ENCODE peak calls at places on chromosomes 12 and 14, in ten cellular contexts. E is T-helper 17 cell; J is effector memory CD8-positive, alpha-beta T cell; S is sigmoid colon; N is hippocampal formation; O is HTR-8/SVneo; F is foreskin fibroblast; Q is AG10803; D is activated naive CD4-positive, alpha-beta T cell; H is cardiac fibroblast. K is an unnamed sample.

GRCh38 chr12:132445884-132446471 is 44.0 kb upstream of the FBRSL1 start:
- DNase-seq in N (no peak), H (peak; percentile 79), E (peak; percentile 45), J (peak; percentile 58), O (no peak), D (peak; percentile 49), S (no peak), Q (peak; percentile 58), F (peak; percentile 33), K (peak; percentile 89)

GRCh38 chr12:103964805-103965204 is 867 bp upstream of the TDG start:
- DNase-seq in E (no peak), S (no peak), Q (no peak), O (no peak), D (no peak), H (no peak), F (no peak), J (no peak), N (no peak), K (no peak)

GRCh38 chr12:105713901-105714300 is 383.4 kb downstream of the C12orf75 start:
- DNase-seq in D (no peak), J (no peak), S (no peak), F (no peak), H (no peak), O (no peak), Q (no peak), E (no peak), N (no peak), K (no peak)

GRCh38 chr14:99454246-99454645 is 26.4 kb downstream of the SETD3 start:
- DNase-seq in S (no peak), H (peak; percentile 31), Q (no peak), F (no peak), E (no peak), O (no peak), J (no peak), D (no peak), N (no peak), K (no peak)

GRCh38 chr12:53591301-53592206 is 34.6 kb downstream of the ATF7 start:
- DNase-seq in O (no peak), Q (no peak), H (peak; percentile 42), J (no peak), D (no peak), N (peak; percentile 44), F (peak; percentile 5), E (no peak), S (no peak), K (no peak)

GRCh38 chr12:67520611-67521010 is 127.9 kb upstream of the DYRK2 start:
- DNase-seq in D (no peak), F (no peak), O (no peak), S (no peak), H (no peak), Q (no peak), E (no peak), J (no peak), N (no peak), K (no peak)

GRCh38 chr12:71746983-71747611 is 7.6 kb upstream of the RAB21 start:
- DNase-seq in N (peak; percentile 26), S (no peak), F (peak; percentile 42), H (peak; percentile 80), E (peak; percentile 28), Q (peak; percentile 73), O (peak; percentile 32), D (peak; percentile 3), J (peak; percentile 40), K (peak; percentile 79)

GRCh38 chr14:83874662-83875061 is 1655.3 kb upstream of the FLRT2 start:
- DNase-seq in E (no peak), O (no peak), J (no peak), N (no peak), D (no peak), F (peak; percentile 10), S (no peak), H (no peak), Q (peak; percentile 7), K (no peak)